ENCODE peak calls at places on chromosome 19, in nine cellular contexts. X is GM23338, G is GM23248, K is PC-3, B is neural progenitor cell, E is mesenchymal stem cell, C is hepatocyte, Z is IMR-90, V is HCT116. I is an unnamed sample.

GRCh38 chr19:57664269-57665127 is 4.2 kb upstream of the ZSCAN4 start:
- DNase-seq in X (peak; percentile 71), G (peak; percentile 75), K (peak; percentile 31), B (peak; percentile 83), E (peak; percentile 66), C (peak; percentile 78), Z (peak; percentile 31), V (no peak), I (peak; percentile 39)

GRCh38 chr19:31121501-31121900 is 227.7 kb downstream of the TSHZ3 start:
- DNase-seq in X (no peak), G (no peak), K (no peak), B (no peak), E (no peak), C (no peak), Z (no peak), V (no peak), I (no peak)

GRCh38 chr19:39001016-39001415 is 25.5 kb upstream of the FBXO17 start:
- DNase-seq in X (no peak), G (no peak), K (no peak), B (no peak), E (no peak), C (no peak), Z (no peak), V (no peak), I (no peak)

GRCh38 chr19:38543807-38544568 is 73.8 kb downstream of the MAP4K1 start:
- DNase-seq in X (peak; percentile 72), G (peak; percentile 89), K (peak; percentile 80), B (no peak), E (peak; percentile 88), C (peak; percentile 77), Z (peak; percentile 86), V (peak; percentile 87), I (peak; percentile 93)

GRCh38 chr19:18191640-18192062 is 1.4 kb upstream of the MPV17L2 start:
- DNase-seq in X (no peak), G (no peak), K (no peak), B (no peak), E (no peak), C (no peak), Z (no peak), V (no peak), I (peak; percentile 92)

GRCh38 chr19:7294571-7295212 is 478 bp upstream of the INSR start:
- DNase-seq in X (peak; percentile 56), G (peak; percentile 72), K (peak; percentile 48), B (peak; percentile 69), E (peak; percentile 40), C (peak; percentile 88), Z (peak; percentile 16), V (peak; percentile 75), I (peak; percentile 37)

GRCh38 chr19:48445256-48445605 is 552 bp upstream of the GRWD1 start:
- DNase-seq in X (peak; percentile 84), G (peak; percentile 97), K (peak; percentile 61), B (peak; percentile 83), E (peak; percentile 91), C (peak; percentile 85), Z (peak; percentile 94), V (peak; percentile 77), I (peak; percentile 88)

GRCh38 chr19:17967258-17968051 is 548 bp downstream of the KCNN1 start:
- DNase-seq in X (no peak), G (no peak), K (no peak), B (peak; percentile 35), E (no peak), C (no peak), Z (no peak), V (no peak), I (no peak)

GRCh38 chr19:13748169-13748884 is 16.0 kb upstream of the MRI1 start:
- DNase-seq in X (peak; percentile 43), G (peak; percentile 85), K (peak; percentile 25), B (peak; percentile 31), E (peak; percentile 81), C (peak; percentile 52), Z (peak; percentile 74), V (no peak), I (peak; percentile 24)

GRCh38 chr19:43589680-43590079 is 6.3 kb downstream of the IRGQ start:
- DNase-seq in X (no peak), G (no peak), K (no peak), B (no peak), E (no peak), C (no peak), Z (no peak), V (no peak), I (no peak)

GRCh38 chr19:4186087-4186993 is 3.9 kb downstream of the ANKRD24 start:
- DNase-seq in X (peak; percentile 96), G (peak; percentile 70), K (peak; percentile 78), B (peak; percentile 90), E (peak; percentile 72), C (peak; percentile 88), Z (peak; percentile 58), V (peak; percentile 61), I (peak; percentile 56)

GRCh38 chr19:49591731-49592485 is 926 bp downstream of the PRR12 start:
- DNase-seq in X (peak; percentile 82), G (peak; percentile 76), K (peak; percentile 57), B (peak; percentile 71), E (peak; percentile 66), C (peak; percentile 55), Z (peak; percentile 26), V (no peak), I (peak; percentile 47)

GRCh38 chr19:15297416-15298224 is 34.7 kb downstream of the BRD4 start:
- DNase-seq in X (peak; percentile 44), G (peak; percentile 66), K (peak; percentile 47), B (no peak), E (peak; percentile 69), C (peak; percentile 78), Z (peak; percentile 83), V (peak; percentile 59), I (peak; percentile 65)

GRCh38 chr19:45179063-45179847 is 671 bp downstream of the BLOC1S3 start:
- DNase-seq in X (no peak), G (peak; percentile 81), K (peak; percentile 30), B (peak; percentile 61), E (peak; percentile 52), C (peak; percentile 81), Z (peak; percentile 17), V (no peak), I (peak; percentile 42)

GRCh38 chr19:13797870-13798269 is 2.6 kb downstream of the ZSWIM4 start:
- DNase-seq in X (no peak), G (peak; percentile 90), K (peak; percentile 89), B (no peak), E (no peak), C (no peak), Z (peak; percentile 71), V (no peak), I (peak; percentile 80)

GRCh38 chr19:12695997-12696365 is 450 bp downstream of the FBXW9 start:
- DNase-seq in X (no peak), G (no peak), K (no peak), B (no peak), E (no peak), C (no peak), Z (no peak), V (no peak), I (no peak)

GRCh38 chr19:40365613-40366401 is 17.3 kb downstream of the PLD3 start:
- DNase-seq in X (peak; percentile 91), G (peak; percentile 16), K (peak; percentile 65), B (peak; percentile 91), E (peak; percentile 86), C (peak; percentile 93), Z (peak; percentile 71), V (no peak), I (no peak)
- H2AFZ ChIP-seq in X (no peak overlapping the region), G (no peak overlapping the region), K (peak overlapping the region; percentile 84), B (peak overlapping the region; percentile 85), E (no peak overlapping the region), C (peak overlapping the region; percentile 71), Z (peak overlapping the region; percentile 90), V (no peak overlapping the region), I (peak overlapping the region; percentile 89)

GRCh38 chr19:1002600-1002999 is 2.4 kb downstream of the GRIN3B start:
- DNase-seq in X (no peak), G (no peak), K (no peak), B (no peak), E (no peak), C (no peak), Z (no peak), V (no peak), I (no peak)

GRCh38 chr19:1001538-1002166 is 1.4 kb downstream of the GRIN3B start:
- DNase-seq in X (peak; percentile 80), G (peak; percentile 58), K (peak; percentile 41), B (peak; percentile 79), E (peak; percentile 52), C (peak; percentile 74), Z (no peak), V (no peak), I (no peak)

GRCh38 chr19:1004204-1004802 is 4.1 kb downstream of the GRIN3B start:
- DNase-seq in X (no peak), G (no peak), K (no peak), B (no peak), E (no peak), C (no peak), Z (no peak), V (no peak), I (no peak)

GRCh38 chr19:1004803-1005664 is 4.8 kb downstream of the GRIN3B start:
- DNase-seq in X (no peak), G (no peak), K (no peak), B (no peak), E (no peak), C (no peak), Z (no peak), V (no peak), I (no peak)

GRCh38 chr19:1003283-1003682 is 3.1 kb downstream of the GRIN3B start:
- DNase-seq in X (no peak), G (no peak), K (no peak), B (no peak), E (no peak), C (no peak), Z (no peak), V (no peak), I (no peak)
- H3K27me3 ChIP-seq in X (peaks cover 30% of the 10 kb centered on the region), G (peaks cover 9% of the 10 kb centered on the region), K (no peaks in the 10 kb centered on the region), B (peaks cover 38% of the 10 kb centered on the region), E (peaks cover 49% of the 10 kb centered on the region), C (peaks cover 26% of the 10 kb centered on the region), Z (peaks cover 21% of the 10 kb centered on the region), V (no peaks in the 10 kb centered on the region), I (peaks cover 2% of the 10 kb centered on the region)

GRCh38 chr19:2495651-2496316 is 19.9 kb downstream of the GADD45B start:
- DNase-seq in X (no peak), G (peak; percentile 71), K (no peak), B (no peak), E (peak; percentile 80), C (peak; percentile 33), Z (no peak), V (no peak), I (no peak)
- H2AFZ ChIP-seq in X (no peak overlapping the region), G (peak overlapping the region; percentile 29), K (peak overlapping the region; percentile 67), B (peak overlapping the region; percentile 78), E (no peak overlapping the region), C (no peak overlapping the region), Z (peak overlapping the region; percentile 94), V (peak overlapping the region; percentile 30), I (no peak overlapping the region)

DNA sequence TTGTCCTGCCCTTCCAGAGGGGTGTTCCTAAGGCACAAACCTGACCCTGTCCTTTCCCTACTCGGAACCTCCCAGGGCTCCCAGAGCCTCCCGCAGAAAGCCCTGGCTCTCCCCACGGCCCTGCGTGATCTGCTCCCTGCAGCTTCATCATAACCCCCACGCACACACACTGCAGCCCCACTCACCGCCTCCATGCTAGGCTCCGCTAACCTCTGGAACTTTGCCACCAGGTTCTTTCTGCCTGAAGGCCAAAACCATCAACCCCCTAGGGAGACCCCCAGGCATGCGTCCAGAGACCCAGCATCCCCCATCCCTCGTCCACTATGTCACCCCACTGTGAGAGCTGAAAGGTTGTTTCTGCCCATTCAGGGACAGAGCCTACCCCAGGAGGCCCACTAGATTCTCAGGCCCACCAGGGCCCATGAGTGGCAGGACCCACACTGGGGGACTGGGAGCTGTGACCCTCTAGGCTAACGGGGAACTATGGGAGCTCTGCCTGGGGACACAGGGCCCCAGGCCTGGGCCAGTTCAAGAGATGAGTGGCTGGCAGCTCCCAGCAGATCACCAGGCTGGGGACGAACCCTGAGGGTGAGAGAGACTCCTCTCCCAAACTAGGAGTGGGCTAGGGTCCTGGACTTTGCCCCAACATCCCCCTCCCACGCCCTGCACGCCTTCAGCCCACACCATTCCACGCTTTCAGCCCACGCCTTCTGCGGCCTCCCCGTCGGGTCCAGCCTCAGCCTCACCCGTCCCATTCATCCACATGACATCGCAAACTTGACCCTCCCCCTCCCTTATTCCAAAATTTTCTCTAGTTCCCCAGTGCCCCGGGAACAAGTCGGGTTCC is 33.2 kb upstream of the PNMA8B start:
- DNase-seq in X (no peak), G (no peak), K (no peak), B (no peak), E (no peak), C (no peak), Z (no peak), V (no peak), I (no peak)
- H3K27me3 ChIP-seq in X (no peaks in the 10 kb centered on the region), G (no peaks in the 10 kb centered on the region), K (no peaks in the 10 kb centered on the region), B (no peaks in the 10 kb centered on the region), E (peaks cover 2% of the 10 kb centered on the region), C (no peaks in the 10 kb centered on the region), Z (peaks cover 11% of the 10 kb centered on the region), V (no peaks in the 10 kb centered on the region), I (no peaks in the 10 kb centered on the region)

I was measured in mammary epithelial cell.